ENCODE peak calls at places on chromosomes 6 and 20, in ten cellular contexts. H is heart left ventricle; X is left ventricle myocardium inferior; Y is upper lobe of right lung; G is ovary; E is AG04449; Q is retinal pigment epithelial cell; R is naive thymus-derived CD4-positive, alpha-beta T cell; F is ascending aorta; N is CD8-positive, alpha-beta memory T cell. M is an unnamed sample.
A peak's percentile ranks its signal among the peaks of the same experiment; 100 is the strongest.

GRCh38 chr6:144341831-144342527 is 56.8 kb downstream of the UTRN start:
- DNase-seq in F (no peak), E (no peak), X (no peak), R (no peak), G (no peak), Y (no peak), H (no peak), N (no peak), Q (no peak), M (no peak)

GRCh38 chr6:109465772-109466171 is 10.2 kb upstream of the MICAL1 start:
- DNase-seq in X (no peak), G (no peak), Q (no peak), N (no peak), R (no peak), H (no peak), E (no peak), Y (peak; percentile 91), F (no peak), M (no peak)

GRCh38 chr6:5141046-5141445 is 55.9 kb downstream of the PPP1R3G start:
- DNase-seq in Q (no peak), R (no peak), G (no peak), X (no peak), Y (no peak), H (no peak), E (no peak), N (no peak), F (no peak), M (no peak)

GRCh38 chr6:125818659-125819297 is 28.0 kb downstream of the NCOA7 start:
- DNase-seq in F (no peak), Q (no peak), G (no peak), N (no peak), Y (no peak), X (no peak), E (no peak), H (no peak), R (no peak), M (no peak)

GRCh38 chr20:13554706-13555105 is 84.0 kb downstream of the TASP1 start:
- DNase-seq in Y (no peak), R (no peak), E (no peak), X (no peak), N (no peak), G (no peak), Q (peak; percentile 80), F (no peak), H (no peak), M (no peak)

GRCh38 chr6:105591053-105591452 is 188.2 kb upstream of the PREP start:
- DNase-seq in E (no peak), N (no peak), R (no peak), F (no peak), X (no peak), H (no peak), G (no peak), Q (no peak), Y (no peak), M (no peak)

GRCh38 chr6:161890133-161890833 is 616.4 kb upstream of the AGPAT4 start:
- DNase-seq in H (no peak), N (no peak), Q (peak; percentile 65), F (no peak), X (no peak), R (no peak), Y (no peak), G (no peak), E (no peak), M (no peak)

GRCh38 chr6:76885861-76886301 is 577.4 kb downstream of the HTR1B start:
- DNase-seq in R (no peak), N (no peak), X (no peak), Y (no peak), Q (no peak), F (no peak), H (no peak), E (no peak), G (no peak), M (no peak)

GRCh38 chr6:11096109-11096508 is 2.5 kb downstream of the SMIM13 start:
- DNase-seq in G (no peak), Q (no peak), E (no peak), R (peak; percentile 4), F (no peak), H (no peak), X (no peak), Y (no peak), N (no peak), M (peak; percentile 41)

GRCh38 chr6:1865585-1865984 is 255.9 kb downstream of the FOXC1 start:
- DNase-seq in X (no peak), F (no peak), Q (no peak), R (no peak), G (no peak), E (no peak), N (no peak), Y (no peak), H (no peak), M (no peak)

GRCh38 chr20:4684837-4685413 is 36.8 kb upstream of the PRND start:
- DNase-seq in R (no peak), G (peak; percentile 26), F (no peak), N (no peak), Y (no peak), X (no peak), H (no peak), Q (no peak), E (no peak), M (no peak)

GRCh38 chr6:31865205-31866118 is 2.8 kb upstream of the NEU1 start:
- DNase-seq in H (no peak), R (no peak), E (no peak), Y (no peak), G (no peak), Q (no peak), N (no peak), X (no peak), F (no peak), M (no peak)

GRCh38 chr20:36105731-36106226 is 48.8 kb upstream of the EPB41L1 start:
- DNase-seq in Q (no peak), G (no peak), N (no peak), R (no peak), Y (peak; percentile 80), X (no peak), H (no peak), E (no peak), F (no peak), M (no peak)

GRCh38 chr6:12071064-12071615 is 59.0 kb downstream of the HIVEP1 start:
- DNase-seq in X (no peak), Y (no peak), Q (no peak), R (no peak), N (no peak), H (no peak), E (no peak), F (no peak), G (no peak), M (no peak)

GRCh38 chr6:4055420-4056041 is 23.4 kb downstream of the FAM217A start:
- DNase-seq in G (no peak), Y (no peak), N (no peak), Q (peak; percentile 65), F (no peak), X (no peak), R (no peak), H (no peak), E (peak; percentile 50), M (no peak)

DNA sequence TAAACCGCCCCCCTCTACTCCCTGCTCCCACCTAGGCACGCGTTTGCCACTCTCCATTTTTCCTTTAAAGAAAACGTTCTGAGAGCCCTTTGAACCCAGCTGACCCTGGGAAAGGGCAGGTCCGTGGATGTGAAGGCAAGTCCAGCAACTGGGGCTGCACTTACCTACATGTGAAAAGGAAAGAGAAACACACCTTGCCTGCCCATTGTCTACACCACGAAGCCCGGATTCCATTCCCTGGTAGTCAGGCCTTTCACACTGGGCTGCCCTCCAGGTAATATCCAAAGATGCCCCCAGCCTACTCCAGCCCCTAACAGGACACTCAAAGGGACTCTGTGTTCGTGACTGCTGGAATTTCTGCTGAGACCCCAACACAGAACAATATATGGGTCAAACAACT is 94.4 kb downstream of the CD83 start:
- DNase-seq in X (no peak), F (no peak), H (no peak), E (no peak), G (no peak), Y (no peak), R (no peak), N (no peak), Q (no peak), M (no peak)
- H3K4me3 ChIP-seq in X (peak overlapping the region; percentile 89), F (peak overlapping the region; percentile 81), H (no peak overlapping the region), E (no peak overlapping the region), G (peak overlapping the region; percentile 52), Y (peak overlapping the region; percentile 82), R (peak overlapping the region; percentile 73), N (peak overlapping the region; percentile 79), Q (no peak overlapping the region), M (no peak overlapping the region)

GRCh38 chr6:39226606-39227300 is 2.5 kb downstream of the KCNK5 start:
- DNase-seq in N (no peak), R (no peak), F (no peak), G (peak; percentile 42), Q (no peak), X (no peak), Y (no peak), H (no peak), E (no peak), M (no peak)
- H3K4me3 ChIP-seq in N (peak overlapping the region; percentile 4), R (peak overlapping the region; percentile 15), F (no peak overlapping the region), G (no peak overlapping the region), Q (no peak overlapping the region), X (peak overlapping the region; percentile 67), Y (peak overlapping the region; percentile 64), H (no peak overlapping the region), E (no peak overlapping the region), M (peak overlapping the region; percentile 3)

GRCh38 chr20:50655325-50655880 is 35.9 kb downstream of the RIPOR3 start:
- DNase-seq in R (no peak), Y (no peak), G (peak; percentile 90), X (peak; percentile 78), N (no peak), F (no peak), H (peak; percentile 79), E (peak; percentile 63), Q (no peak), M (no peak)

GRCh38 chr20:50651676-50652075 is 39.7 kb downstream of the RIPOR3 start:
- DNase-seq in E (no peak), X (no peak), Y (no peak), G (no peak), Q (no peak), H (no peak), R (no peak), F (no peak), N (no peak), M (peak; percentile 69)

GRCh38 chr20:50652702-50653294 is 38.5 kb downstream of the RIPOR3 start:
- DNase-seq in Y (no peak), H (no peak), G (no peak), N (no peak), X (no peak), E (no peak), R (no peak), Q (no peak), F (no peak), M (peak; percentile 97)

GRCh38 chr20:50658804-50659380 is 32.5 kb downstream of the RIPOR3 start:
- DNase-seq in G (no peak), H (no peak), Y (no peak), X (no peak), Q (no peak), R (no peak), F (no peak), N (no peak), E (no peak), M (no peak)

GRCh38 chr20:50654899-50655298 is 36.4 kb downstream of the RIPOR3 start:
- DNase-seq in N (no peak), H (no peak), X (no peak), E (no peak), F (no peak), R (no peak), Y (no peak), G (no peak), Q (no peak), M (no peak)
- H3K4me3 ChIP-seq in N (no peak overlapping the region), H (no peak overlapping the region), X (peak overlapping the region; percentile 37), E (no peak overlapping the region), F (peak overlapping the region; percentile 21), R (no peak overlapping the region), Y (no peak overlapping the region), G (no peak overlapping the region), Q (no peak overlapping the region), M (no peak overlapping the region)

GRCh38 chr6:132401941-132402275 is 633 bp upstream of the MOXD1 start:
- DNase-seq in E (no peak), N (no peak), F (no peak), H (no peak), R (no peak), G (no peak), Y (no peak), X (no peak), Q (no peak), M (no peak)
- H3K4me3 ChIP-seq in E (peak overlapping the region; percentile 78), N (no peak overlapping the region), F (peak overlapping the region; percentile 70), H (peak overlapping the region; percentile 66), R (no peak overlapping the region), G (peak overlapping the region; percentile 75), Y (peak overlapping the region; percentile 65), X (peak overlapping the region; percentile 74), Q (peak overlapping the region; percentile 71), M (no peak overlapping the region)

M was measured in Jurkat, Clone E6-1.